ENCODE peak calls at places on chromosomes 13 and 19, in four cellular contexts. I is upper lobe of right lung, R is transverse colon, W is Peyer's patch. P is an unnamed sample. For H3K36me3, the result is how much of the 10 kb centered on the place peaks cover.

GRCh38 chr13:71879129-71879535 is 12.1 kb upstream of the DACH1 start:
- DNase-seq in I (no peak), W (no peak), R (no peak), P (peak)

GRCh38 chr13:51938454-51938853 is 72.8 kb downstream of the ATP7B start:
- DNase-seq in W (no peak), R (no peak), I (no peak), P (no peak)

GRCh38 chr19:49560358-49560900 is 19.9 kb downstream of the NOSIP start:
- DNase-seq in W (peak), R (peak), I (peak), P (no peak)

GRCh38 chr13:98997738-98998641 is 20.1 kb upstream of the DOCK9 start:
- DNase-seq in I (no peak), W (peak), R (no peak), P (no peak)

GRCh38 chr19:45498411-45499195 is at the start of gene PPM1N:
- DNase-seq in I (peak), R (no peak), W (peak), P (peak)

GRCh38 chr19:34979819-34980640 is 16.0 kb upstream of the ZNF792 start:
- DNase-seq in W (no peak), R (no peak), I (no peak), P (no peak)

GRCh38 chr19:51727349-51727880 is 3.6 kb upstream of the HAS1 start:
- DNase-seq in W (no peak), R (no peak), I (no peak), P (no peak)

GRCh38 chr19:46716013-46716671 is 772 bp downstream of the PRKD2 start:
- DNase-seq in R (peak), W (no peak), I (no peak), P (no peak)

GRCh38 chr13:44955421-44955820 is 33.9 kb downstream of the NUFIP1 start:
- DNase-seq in R (no peak), W (no peak), I (no peak), P (no peak)

GRCh38 chr13:67014399-67014798 is 215.7 kb downstream of the PCDH9 start:
- DNase-seq in R (no peak), I (no peak), W (no peak), P (no peak)

GRCh38 chr13:48318714-48319457 is 15.3 kb downstream of the RB1 start:
- DNase-seq in I (peak), R (no peak), W (peak), P (no peak)

GRCh38 chr19:28358604-28359003 is 854.3 kb downstream of the UQCRFS1 start:
- DNase-seq in R (no peak), W (no peak), I (no peak), P (peak)

GRCh38 chr19:35015576-35016351 is 14.5 kb upstream of the SCN1B start:
- DNase-seq in I (no peak), W (no peak), R (no peak), P (no peak)

GRCh38 chr13:71316964-71317363 is 550.0 kb downstream of the DACH1 start:
- DNase-seq in W (no peak), R (no peak), I (no peak), P (no peak)

GRCh38 chr13:101397742-101398141 is 18.6 kb downstream of the NALCN start:
- DNase-seq in R (no peak), I (no peak), W (no peak), P (no peak)

GRCh38 chr13:57552441-57552840 is 79.1 kb upstream of the PCDH17 start:
- DNase-seq in W (no peak), R (no peak), I (no peak), P (no peak)

GRCh38 chr19:48962029-48962848 is 2.9 kb upstream of the FTL start:
- DNase-seq in R (peak), W (peak), I (peak), P (no peak)

GRCh38 chr19:48362716-48363499 is 832 bp downstream of the TMEM143 start:
- DNase-seq in W (peak), I (peak), R (peak), P (peak)

GRCh38 chr19:16449330-16449961 is 22.3 kb downstream of the EPS15L1 start:
- DNase-seq in R (no peak), I (no peak), W (no peak), P (no peak)

GRCh38 chr13:76820759-76821158 is 65.4 kb downstream of the KCTD12 start:
- DNase-seq in I (no peak), R (no peak), W (no peak), P (no peak)

GRCh38 chr13:76826527-76826926 is 59.7 kb downstream of the KCTD12 start:
- DNase-seq in R (no peak), I (no peak), W (no peak), P (no peak)

GRCh38 chr13:76825415-76825814 is 60.8 kb downstream of the KCTD12 start:
- DNase-seq in I (no peak), R (no peak), W (no peak), P (no peak)

GRCh38 chr13:76823969-76824368 is 62.2 kb downstream of the KCTD12 start:
- DNase-seq in R (no peak), W (no peak), I (no peak), P (no peak)

DNA sequence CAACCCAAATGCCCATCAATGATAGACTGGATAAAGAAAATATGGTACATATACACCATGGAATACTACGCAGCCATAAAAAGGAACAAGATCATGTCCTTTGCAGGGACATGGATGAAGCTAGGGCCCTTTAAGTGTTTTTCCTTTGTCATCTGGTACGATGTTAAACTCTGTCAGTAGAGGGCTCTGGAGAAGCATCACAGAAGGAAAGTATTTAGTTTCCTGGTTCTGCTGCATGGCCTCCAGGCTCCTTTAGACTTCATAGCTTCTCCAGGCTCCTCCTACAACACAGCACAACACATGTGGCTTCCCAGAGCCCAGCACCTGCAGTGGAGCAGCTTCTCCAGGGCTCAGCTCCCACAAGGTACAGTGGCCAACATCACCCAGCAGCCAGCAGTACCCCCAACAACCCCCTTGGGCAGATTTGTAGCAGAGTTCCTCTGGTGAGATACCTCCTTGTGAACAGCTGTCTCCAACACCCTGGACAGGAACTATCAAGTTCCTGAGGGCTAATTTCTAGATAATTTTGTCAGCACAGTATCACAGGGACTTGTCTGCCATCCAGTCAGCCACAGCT is 63.4 kb downstream of the KCTD12 start:
- DNase-seq in W (no peak), I (no peak), R (no peak), P (peak)
- TF ChIP-seq CTCF in W (no peak), I (peak), R (peak), P (peak)

DNA sequence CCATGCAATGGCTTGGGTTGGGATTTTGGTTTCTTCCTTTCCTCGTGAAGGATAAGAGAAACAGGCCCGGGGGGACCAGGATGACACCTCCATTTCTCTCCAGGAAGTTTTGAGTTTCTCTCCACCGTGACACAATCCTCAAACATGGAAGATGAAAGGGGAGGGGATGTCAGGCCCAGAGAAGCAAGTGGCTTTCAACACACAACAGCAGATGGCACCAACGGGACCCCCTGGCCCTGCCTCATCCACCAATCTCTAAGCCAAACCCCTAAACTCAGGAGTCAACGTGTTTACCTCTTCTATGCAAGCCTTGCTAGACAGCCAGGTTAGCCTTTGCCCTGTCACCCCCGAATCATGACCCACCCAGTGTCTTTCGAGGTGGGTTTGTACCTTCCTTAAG is 24.1 kb downstream of the SPC24 start:
- DNase-seq in R (no peak), W (no peak), I (no peak), P (no peak)
- H3K36me3 ChIP-seq in R (under half), W (under half), I (half or more), P (half or more)

GRCh38 chr19:38559428-38560401 is 58.0 kb downstream of the MAP4K1 start:
- DNase-seq in R (no peak), W (no peak), I (no peak), P (no peak)

GRCh38 chr19:38554676-38555141 is 63.0 kb downstream of the MAP4K1 start:
- DNase-seq in W (no peak), R (no peak), I (no peak), P (no peak)

GRCh38 chr19:38557205-38557799 is 60.5 kb downstream of the MAP4K1 start:
- DNase-seq in R (peak), I (peak), W (no peak), P (no peak)

GRCh38 chr19:38555200-38555599 is 62.6 kb downstream of the MAP4K1 start:
- DNase-seq in I (no peak), W (no peak), R (no peak), P (no peak)

GRCh38 chr19:38556521-38557174 is 61.1 kb downstream of the MAP4K1 start:
- DNase-seq in R (no peak), I (no peak), W (no peak), P (peak)
- TF ChIP-seq CTCF in R (no peak), I (no peak), W (no peak), P (peak)

DNA sequence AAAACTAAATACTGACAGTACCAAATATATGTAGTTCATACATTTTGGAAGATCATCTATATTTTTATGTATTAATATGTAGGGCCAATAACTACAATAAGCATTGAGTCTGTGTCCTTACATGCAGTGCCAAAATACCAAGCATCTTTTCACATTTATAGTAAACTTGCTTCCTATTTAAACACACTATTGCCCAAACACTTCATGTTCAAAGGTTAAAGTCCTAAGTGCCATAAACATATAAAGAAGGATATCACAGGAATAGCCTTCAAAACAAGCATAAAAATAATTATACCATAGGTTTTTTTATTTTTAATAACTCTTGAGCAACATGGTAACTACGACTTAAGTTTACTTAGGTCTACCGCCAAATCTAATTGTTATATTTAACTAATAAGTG is 27.1 kb downstream of the EXOSC8 start:
- DNase-seq in W (no peak), I (no peak), R (no peak), P (no peak)
- H3K36me3 ChIP-seq in W (under half), I (half or more), R (under half), P (half or more)

GRCh38 chr13:46327256-46327655 is 59.8 kb downstream of the RUBCNL start:
- DNase-seq in I (no peak), R (no peak), W (no peak), P (no peak)

GRCh38 chr13:46317120-46317519 is 69.9 kb downstream of the RUBCNL start:
- DNase-seq in W (no peak), I (no peak), R (no peak), P (peak)

GRCh38 chr13:46324976-46325375 is 62.1 kb downstream of the RUBCNL start:
- DNase-seq in R (no peak), W (no peak), I (no peak), P (no peak)

GRCh38 chr13:46321494-46322225 is 65.4 kb downstream of the RUBCNL start:
- DNase-seq in R (peak), I (no peak), W (no peak), P (peak)
- TF ChIP-seq CTCF in R (peak), I (peak), W (peak), P (peak)

GRCh38 chr19:13117176-13117771 is 734 bp upstream of the TRMT1 start:
- DNase-seq in W (no peak), R (no peak), I (no peak), P (no peak)

GRCh38 chr19:13116282-13117175 is at the start of gene TRMT1:
- DNase-seq in I (peak), R (peak), W (peak), P (peak)

GRCh38 chr19:13117772-13118423 is at the start of gene NACC1:
- DNase-seq in R (peak), I (peak), W (peak), P (peak)

GRCh38 chr19:13118424-13119193 is 545 bp downstream of the NACC1 start:
- DNase-seq in R (no peak), I (peak), W (peak), P (peak)

GRCh38 chr19:13115936-13116281 is 631 bp downstream of the TRMT1 start:
- DNase-seq in R (no peak), W (no peak), I (no peak), P (no peak)
- H3K36me3 ChIP-seq in R (under half), W (under half), I (under half), P (under half)

DNA sequence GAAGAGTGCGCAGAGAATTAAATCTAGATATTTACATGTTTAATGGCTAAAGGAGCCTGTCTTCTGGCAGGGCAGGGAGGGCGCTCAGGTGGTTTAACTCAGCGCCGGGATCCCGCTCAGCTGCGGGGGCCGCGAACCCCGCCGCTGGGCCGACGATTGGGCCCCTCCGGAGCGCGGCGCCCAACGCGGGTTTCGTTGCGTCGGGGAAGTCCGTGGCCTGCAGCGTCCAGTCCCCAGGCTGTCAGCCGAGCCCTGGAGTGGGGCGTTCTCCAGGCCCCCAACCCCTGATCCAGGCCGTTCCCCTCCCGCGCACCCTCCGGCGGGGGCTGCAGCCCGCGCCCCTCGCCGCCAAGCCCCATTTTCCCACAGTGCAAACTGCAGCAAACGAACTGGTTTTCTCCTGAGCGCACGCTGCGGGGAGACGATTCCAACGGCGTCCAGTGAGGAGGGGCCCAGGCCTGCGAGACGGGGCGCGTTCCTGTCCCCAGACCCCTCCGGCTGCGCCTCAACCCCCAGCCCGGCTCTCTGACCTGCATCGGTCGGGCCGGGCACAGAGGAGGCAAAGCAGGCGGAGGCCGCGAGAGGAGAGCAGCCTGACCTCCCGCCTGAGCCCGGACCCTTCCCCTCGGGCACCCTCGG is 4.5 kb upstream of the ONECUT3 start:
- DNase-seq in R (no peak), W (no peak), I (no peak), P (no peak)
- TF ChIP-seq CTCF in R (no peak), W (no peak), I (no peak), P (no peak)

GRCh38 chr19:19433666-19434213 is 28.3 kb downstream of the GATAD2A start:
- DNase-seq in I (no peak), R (no peak), W (no peak), P (no peak)
- H3K36me3 ChIP-seq in I (under half), R (under half), W (under half), P (under half)

P was measured in A673.